ENCODE peak calls at places on chromosomes 1 and 21, in six cellular contexts. F is lung, Z is tibial nerve, Y is psoas muscle, W is mammary epithelial cell, D is cardiac muscle cell. A is an unnamed sample.

GRCh38 chr1:214205053-214205452 is 75.9 kb upstream of the SMYD2 start:
- DNase-seq in Y (no peak), Z (no peak), W (no peak), D (no peak), F (no peak), A (no peak)

GRCh38 chr21:36744560-36745231 is 45.8 kb downstream of the SIM2 start:
- DNase-seq in Y (no peak), F (no peak), W (no peak), Z (no peak), D (no peak), A (no peak)

GRCh38 chr1:74406780-74407179 is 105.6 kb downstream of the LRRC53 start:
- DNase-seq in Z (no peak), D (no peak), F (no peak), Y (no peak), W (no peak), A (no peak)

GRCh38 chr21:43869486-43870325 is 4.7 kb downstream of the AGPAT3 start:
- DNase-seq in Y (no peak), W (no peak), D (no peak), Z (no peak), F (no peak), A (no peak)

GRCh38 chr1:87325982-87326738 is 2.5 kb upstream of the LMO4 start:
- DNase-seq in Z (no peak), W (peak; percentile 43), D (peak; percentile 65), F (peak; percentile 42), Y (no peak), A (no peak)

GRCh38 chr1:119370748-119371147 is 2.2 kb downstream of the HAO2 start:
- DNase-seq in Z (no peak), Y (no peak), F (no peak), W (no peak), D (no peak), A (no peak)

GRCh38 chr1:170114916-170115315 is 30.8 kb upstream of the NTMT2 start:
- DNase-seq in W (peak; percentile 13), D (peak; percentile 70), F (no peak), Z (no peak), Y (no peak), A (no peak)

GRCh38 chr1:200250469-200250868 is 159.4 kb downstream of the ZNF281 start:
- DNase-seq in W (no peak), F (no peak), D (no peak), Y (no peak), Z (no peak), A (no peak)

GRCh38 chr1:215114154-215114933 is 31.8 kb downstream of the KCNK2 start:
- DNase-seq in Y (no peak), W (peak; percentile 81), Z (no peak), F (no peak), D (no peak), A (no peak)

GRCh38 chr1:183817576-183818288 is 12.8 kb downstream of the RGL1 start:
- DNase-seq in W (no peak), F (no peak), Y (no peak), Z (no peak), D (no peak), A (no peak)

GRCh38 chr1:183821309-183822080 is 16.6 kb downstream of the RGL1 start:
- DNase-seq in Z (no peak), W (no peak), Y (no peak), D (no peak), F (no peak), A (no peak)

GRCh38 chr1:183827801-183828200 is 22.9 kb downstream of the RGL1 start:
- DNase-seq in W (no peak), Y (no peak), D (no peak), F (no peak), Z (no peak), A (no peak)

GRCh38 chr1:183824295-183824694 is 19.4 kb downstream of the RGL1 start:
- DNase-seq in D (no peak), F (no peak), W (no peak), Y (no peak), Z (no peak), A (peak; percentile 6)

DNA sequence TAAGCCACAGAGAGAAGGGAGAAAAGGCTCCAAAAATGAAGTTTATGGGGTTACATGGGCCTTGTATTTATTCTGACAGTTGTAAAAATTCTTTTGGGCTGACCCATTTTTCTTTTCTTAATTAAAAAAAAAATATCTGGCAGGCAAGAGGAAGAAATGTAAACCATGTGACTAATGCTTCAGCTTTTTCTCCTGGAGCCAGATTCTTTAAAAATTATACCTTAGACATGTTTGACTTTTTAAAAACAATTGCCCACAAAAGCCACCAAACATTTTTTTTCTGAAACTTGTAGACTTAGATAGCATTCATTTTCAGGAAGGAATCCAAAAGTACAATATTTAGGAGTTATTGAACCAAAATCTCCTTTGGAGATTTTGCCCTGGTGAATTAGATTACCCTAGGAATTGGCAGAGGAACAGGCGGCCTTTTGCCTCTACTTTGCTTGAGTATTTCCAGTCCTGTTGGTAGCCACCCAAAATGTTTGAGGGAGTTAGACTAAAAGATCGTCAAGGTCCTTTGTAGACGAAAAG is 17.2 kb downstream of the RGL1 start:
- DNase-seq in D (no peak), Z (no peak), Y (no peak), F (no peak), W (no peak), A (no peak)
- H3K27ac ChIP-seq in D (peak overlapping the region; percentile 21), Z (no peak overlapping the region), Y (peak overlapping the region; percentile 41), F (no peak overlapping the region), W (no peak overlapping the region), A (no peak overlapping the region)

DNA sequence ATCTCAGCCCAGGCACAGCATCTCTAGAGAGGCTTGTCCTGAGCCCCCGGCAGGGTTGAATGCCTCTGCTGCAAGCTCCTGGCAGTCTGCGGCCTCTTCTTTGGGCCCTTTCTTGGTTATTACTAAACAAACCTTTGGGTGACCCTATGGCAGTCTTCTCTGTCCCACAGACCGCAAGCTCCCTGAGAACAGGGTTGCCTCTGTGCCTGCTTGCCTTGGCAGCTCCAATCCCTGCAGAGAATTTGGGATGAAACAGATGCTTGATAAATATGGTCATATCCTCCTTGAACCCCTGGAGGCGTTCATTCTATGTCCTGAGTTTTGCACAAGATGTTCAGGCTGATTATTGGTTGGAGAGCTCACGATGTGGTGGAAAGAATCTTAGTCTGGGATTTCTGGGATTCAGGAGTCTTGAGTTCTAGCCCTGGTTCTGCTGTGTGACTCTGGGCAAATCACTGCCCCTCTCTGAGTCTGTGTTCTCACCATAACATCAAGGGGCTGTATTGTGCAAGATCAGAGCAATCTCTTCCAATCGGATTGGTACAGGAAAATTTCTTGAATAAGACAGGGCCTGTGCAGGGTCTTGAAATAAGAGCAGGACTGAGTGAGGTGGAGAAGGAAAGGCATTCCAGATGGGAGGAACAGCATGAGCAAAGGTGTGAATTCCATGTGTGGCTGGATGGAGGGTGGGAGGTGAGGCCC is 49.6 kb downstream of the EDN2 start:
- DNase-seq in F (no peak), Y (no peak), D (no peak), W (no peak), Z (no peak), A (no peak)
- H3K27ac ChIP-seq in F (no peak overlapping the region), Y (no peak overlapping the region), D (no peak overlapping the region), W (no peak overlapping the region), Z (no peak overlapping the region), A (no peak overlapping the region)

GRCh38 chr1:159849972-159850371 is 12.5 kb downstream of the VSIG8 start:
- DNase-seq in F (no peak), W (no peak), Y (no peak), Z (no peak), D (no peak), A (no peak)
- H3K27ac ChIP-seq in F (no peak overlapping the region), W (no peak overlapping the region), Y (no peak overlapping the region), Z (no peak overlapping the region), D (no peak overlapping the region), A (no peak overlapping the region)

GRCh38 chr1:90831910-90832309 is 114.8 kb upstream of the BARHL2 start:
- DNase-seq in D (no peak), Y (no peak), Z (no peak), F (no peak), W (no peak), A (no peak)

GRCh38 chr1:90835172-90835660 is 118.1 kb upstream of the BARHL2 start:
- DNase-seq in D (peak; percentile 24), F (no peak), Z (no peak), W (no peak), Y (no peak), A (no peak)

GRCh38 chr1:90835661-90836344 is 118.7 kb upstream of the BARHL2 start:
- DNase-seq in D (no peak), Z (no peak), F (no peak), Y (peak; percentile 60), W (no peak), A (no peak)

GRCh38 chr1:90834354-90835171 is 117.5 kb upstream of the BARHL2 start:
- DNase-seq in F (no peak), W (no peak), Y (no peak), Z (no peak), D (no peak), A (no peak)

GRCh38 chr1:90833497-90834087 is 116.5 kb upstream of the BARHL2 start:
- DNase-seq in D (no peak), W (no peak), Z (no peak), Y (no peak), F (no peak), A (no peak)
- H3K27ac ChIP-seq in D (no peak overlapping the region), W (no peak overlapping the region), Z (no peak overlapping the region), Y (no peak overlapping the region), F (no peak overlapping the region), A (no peak overlapping the region)

GRCh38 chr1:192133350-192133950 is 24.8 kb upstream of the RGS18 start:
- DNase-seq in Z (no peak), Y (no peak), W (peak; percentile 55), F (no peak), D (no peak), A (no peak)

GRCh38 chr1:192126030-192126619 is 32.1 kb upstream of the RGS18 start:
- DNase-seq in D (no peak), F (no peak), Y (no peak), Z (no peak), W (no peak), A (no peak)

GRCh38 chr1:192131914-192132313 is 26.3 kb upstream of the RGS18 start:
- DNase-seq in Y (no peak), Z (no peak), W (no peak), D (no peak), F (no peak), A (no peak)

GRCh38 chr1:192130175-192130574 is 28.1 kb upstream of the RGS18 start:
- DNase-seq in F (no peak), Z (no peak), Y (no peak), D (no peak), W (no peak), A (no peak)
- H3K27ac ChIP-seq in F (no peak overlapping the region), Z (no peak overlapping the region), Y (no peak overlapping the region), D (no peak overlapping the region), W (no peak overlapping the region), A (no peak overlapping the region)

GRCh38 chr1:182181167-182181572 is 119.7 kb upstream of the ZNF648 start:
- DNase-seq in F (peak; percentile 39), Y (no peak), Z (no peak), W (peak; percentile 89), D (no peak), A (no peak)
- H3K27ac ChIP-seq in F (peak overlapping the region; percentile 13), Y (no peak overlapping the region), Z (no peak overlapping the region), W (no peak overlapping the region), D (no peak overlapping the region), A (no peak overlapping the region)

GRCh38 chr21:35257413-35257812 is 208.3 kb upstream of the RUNX1 start:
- DNase-seq in Z (no peak), F (peak; percentile 39), Y (peak; percentile 79), W (peak; percentile 95), D (no peak), A (no peak)
- H3K27ac ChIP-seq in Z (no peak overlapping the region), F (no peak overlapping the region), Y (peak overlapping the region; percentile 97), W (peak overlapping the region; percentile 98), D (no peak overlapping the region), A (no peak overlapping the region)

GRCh38 chr1:90341485-90341884 is 346.6 kb downstream of the ZNF326 start:
- DNase-seq in F (no peak), D (no peak), W (no peak), Z (no peak), Y (no peak), A (no peak)
- H3K27ac ChIP-seq in F (no peak overlapping the region), D (no peak overlapping the region), W (no peak overlapping the region), Z (no peak overlapping the region), Y (no peak overlapping the region), A (no peak overlapping the region)

A was measured in HL-60.